ENCODE peak calls at places on chromosomes 13 and 19, in five cellular contexts. X, R, J, W and M are unnamed samples.

GRCh38 chr13:27619711-27620376 is 485 bp downstream of the LNX2 start:
- DNase-seq in X (peak), R (peak), J (peak), W (no peak), M (no peak)

GRCh38 chr19:23817519-23817918 is 58.8 kb upstream of the ZNF681 start:
- DNase-seq in X (no peak), R (peak), J (no peak), W (no peak), M (no peak)

GRCh38 chr13:45496942-45497341 is 32.2 kb downstream of the COG3 start:
- DNase-seq in X (no peak), R (no peak), J (no peak), W (no peak), M (no peak)

GRCh38 chr19:39360599-39360998 is 18.4 kb downstream of the SAMD4B start:
- DNase-seq in X (no peak), R (no peak), J (no peak), W (no peak), M (no peak)

GRCh38 chr19:5059191-5059579 is 90.3 kb downstream of the KDM4B start:
- DNase-seq in X (no peak), R (no peak), J (no peak), W (no peak), M (no peak)

GRCh38 chr13:94860981-94861407 is 148.6 kb upstream of the SOX21 start:
- DNase-seq in X (no peak), R (peak), J (no peak), W (peak), M (no peak)

GRCh38 chr19:17101686-17102628 is 26.4 kb downstream of the MYO9B start:
- DNase-seq in X (no peak), R (no peak), J (no peak), W (no peak), M (no peak)

GRCh38 chr13:66224644-66225043 is 1005.5 kb downstream of the PCDH9 start:
- DNase-seq in X (no peak), R (no peak), J (no peak), W (no peak), M (no peak)

GRCh38 chr13:47976325-47976724 is 24.7 kb downstream of the SUCLA2 start:
- DNase-seq in X (no peak), R (no peak), J (no peak), W (no peak), M (no peak)

GRCh38 chr19:17183858-17184271 is 31.3 kb upstream of the USE1 start:
- DNase-seq in X (no peak), R (no peak), J (no peak), W (no peak), M (no peak)

GRCh38 chr13:23622991-23623390 is 52.8 kb downstream of the TNFRSF19 start:
- DNase-seq in X (no peak), R (no peak), J (no peak), W (no peak), M (no peak)

GRCh38 chr13:50340566-50341287 is 325.5 kb downstream of the KCNRG start:
- DNase-seq in X (no peak), R (no peak), J (no peak), W (no peak), M (no peak)

GRCh38 chr19:6414793-6415591 is 9.6 kb downstream of the KHSRP start:
- DNase-seq in X (no peak), R (no peak), J (no peak), W (no peak), M (no peak)
- TF ChIP-seq POLR2A in X (no peak), R (no peak), J (no peak), W (no peak), M (no peak)

GRCh38 chr13:89831157-89831556 is 1516.3 kb upstream of the MIR17HG start:
- DNase-seq in X (no peak), R (no peak), J (no peak), W (no peak), M (no peak)
- TF ChIP-seq POLR2A in X (no peak), R (no peak), J (no peak), W (no peak), M (no peak)

GRCh38 chr19:12881172-12881808 is at the start of gene DNASE2:
- DNase-seq in X (peak), R (peak), J (peak), W (peak), M (peak)
- TF ChIP-seq POLR2A in X (peak), R (no peak), J (peak), W (peak), M (no peak)

DNA sequence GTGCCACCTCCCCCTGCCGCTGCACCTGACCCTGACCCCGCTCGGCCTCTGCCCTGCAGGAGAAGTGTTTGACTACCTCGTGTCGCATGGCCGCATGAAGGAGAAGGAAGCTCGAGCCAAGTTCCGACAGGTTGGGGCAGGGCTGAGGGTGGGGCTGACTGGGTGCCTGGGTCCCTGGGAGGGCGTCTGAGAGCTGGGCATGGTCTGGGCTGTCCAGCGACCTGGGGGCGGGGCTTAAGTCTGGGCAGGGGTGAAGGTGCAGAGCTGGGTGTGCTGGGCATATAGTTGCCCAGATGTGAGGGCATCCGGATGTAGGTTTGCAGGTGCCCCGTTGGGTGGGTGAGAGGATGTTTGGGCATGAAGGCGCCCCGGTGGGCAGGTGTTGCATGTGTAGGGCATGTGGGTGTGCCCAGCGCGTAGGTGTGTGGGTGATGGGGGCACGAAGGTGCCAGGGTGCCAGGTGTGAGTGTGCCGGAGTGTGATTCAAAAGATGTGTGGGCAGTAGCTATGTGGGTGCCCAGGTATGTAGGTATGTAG is 13.8 kb downstream of the MARK4 start:
- DNase-seq in X (no peak), R (no peak), J (no peak), W (no peak), M (no peak)
- TF ChIP-seq POLR2A in X (no peak), R (no peak), J (no peak), W (no peak), M (no peak)

GRCh38 chr19:49590971-49591730 is at the start of gene PRR12:
- DNase-seq in X (peak), R (peak), J (peak), W (peak), M (peak)

GRCh38 chr19:49590071-49590970 is 661 bp upstream of the PRR12 start:
- DNase-seq in X (peak), R (peak), J (peak), W (peak), M (peak)

GRCh38 chr19:49592486-49593232 is 1.7 kb downstream of the PRR12 start:
- DNase-seq in X (no peak), R (no peak), J (no peak), W (no peak), M (no peak)

GRCh38 chr19:49593233-49594113 is 2.5 kb downstream of the PRR12 start:
- DNase-seq in X (peak), R (peak), J (peak), W (peak), M (peak)

GRCh38 chr19:49591731-49592485 is 926 bp downstream of the PRR12 start:
- DNase-seq in X (no peak), R (peak), J (no peak), W (peak), M (no peak)
- TF ChIP-seq POLR2A in X (no peak), R (no peak), J (no peak), W (no peak), M (no peak)

GRCh38 chr13:39037410-39037879 is 444 bp downstream of the PROSER1 start:
- DNase-seq in X (no peak), R (no peak), J (no peak), W (no peak), M (no peak)

GRCh38 chr13:39036212-39036611 is 1.7 kb downstream of the PROSER1 start:
- DNase-seq in X (no peak), R (peak), J (no peak), W (no peak), M (no peak)

GRCh38 chr13:39035799-39036198 is 2.1 kb downstream of the PROSER1 start:
- DNase-seq in X (no peak), R (no peak), J (no peak), W (no peak), M (no peak)

GRCh38 chr13:39034085-39034484 is 3.8 kb downstream of the PROSER1 start:
- DNase-seq in X (no peak), R (no peak), J (no peak), W (no peak), M (no peak)

GRCh38 chr13:39035204-39035603 is 2.7 kb downstream of the PROSER1 start:
- DNase-seq in X (no peak), R (no peak), J (no peak), W (no peak), M (no peak)
- TF ChIP-seq POLR2A in X (no peak), R (no peak), J (no peak), W (no peak), M (no peak)

GRCh38 chr13:40995997-40996396 is 23.1 kb downstream of the ELF1 start:
- DNase-seq in X (no peak), R (no peak), J (no peak), W (no peak), M (no peak)

GRCh38 chr13:40994581-40995230 is 24.4 kb downstream of the ELF1 start:
- DNase-seq in X (no peak), R (no peak), J (no peak), W (no peak), M (no peak)

GRCh38 chr13:40993987-40994386 is 25.1 kb downstream of the ELF1 start:
- DNase-seq in X (peak), R (no peak), J (no peak), W (no peak), M (no peak)

GRCh38 chr13:40993119-40993518 is 26.0 kb downstream of the ELF1 start:
- DNase-seq in X (no peak), R (no peak), J (no peak), W (no peak), M (no peak)

DNA sequence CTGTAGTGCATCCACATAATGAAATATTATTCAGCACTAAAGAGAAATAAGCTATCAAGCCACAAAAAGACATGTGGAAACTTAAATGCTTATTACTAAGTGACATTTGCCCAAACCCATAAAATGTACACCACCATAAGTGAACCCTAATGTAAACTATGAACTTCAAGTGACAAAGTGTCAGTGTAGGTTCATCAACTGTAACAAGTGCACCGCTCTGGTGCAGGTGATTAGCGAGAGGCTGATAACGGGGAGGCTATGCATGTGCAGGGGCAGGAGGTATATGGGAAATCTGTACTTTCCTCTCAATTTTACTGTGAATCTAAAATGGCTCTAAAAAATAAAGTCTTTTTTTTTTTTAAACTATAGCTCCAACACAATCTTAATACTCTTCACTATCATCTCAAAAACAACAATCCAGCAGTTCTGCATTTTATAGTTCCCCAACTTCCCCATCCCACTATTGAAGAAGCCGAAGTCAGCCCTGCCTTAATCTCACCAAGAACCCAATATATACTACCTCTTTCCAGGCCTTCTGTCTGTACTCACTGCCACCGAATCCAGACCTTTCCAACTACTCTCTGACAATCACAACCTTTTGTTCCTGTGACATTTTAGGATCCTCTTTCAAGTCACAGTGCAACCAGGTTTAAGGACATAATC is 22.6 kb downstream of the ELF1 start:
- DNase-seq in X (no peak), R (no peak), J (no peak), W (no peak), M (no peak)
- TF ChIP-seq POLR2A in X (no peak), R (no peak), J (no peak), W (no peak), M (no peak)

GRCh38 chr19:3035542-3036118 is 6.5 kb upstream of the TLE2 start:
- DNase-seq in X (peak), R (peak), J (peak), W (peak), M (peak)
- TF ChIP-seq POLR2A in X (peak), R (peak), J (peak), W (no peak), M (no peak)

DNA sequence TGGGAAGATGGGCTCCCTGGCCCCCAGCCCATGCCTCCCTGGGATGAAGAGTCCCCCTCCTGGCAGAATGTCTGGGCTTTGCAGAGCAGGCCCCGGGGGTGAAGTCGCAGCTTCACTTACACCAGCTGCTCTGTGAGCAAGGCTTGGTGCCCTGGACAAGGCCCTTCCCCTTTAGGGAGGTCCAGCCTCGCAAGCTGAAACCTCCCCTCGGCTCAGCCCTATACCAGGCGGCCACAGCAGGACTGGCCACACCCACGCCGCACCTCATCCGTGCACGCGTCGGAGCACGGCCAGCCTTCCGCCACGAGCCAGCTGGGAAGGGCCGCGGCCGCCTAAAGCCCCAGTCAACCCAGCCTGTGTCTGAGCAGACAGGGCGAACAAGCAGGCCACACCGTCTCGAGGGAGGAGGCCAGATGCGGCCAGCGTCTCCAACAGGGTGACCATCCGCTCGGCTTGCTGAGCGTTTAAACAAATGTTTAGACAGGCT is 83.2 kb upstream of the MCF2L start:
- DNase-seq in X (peak), R (peak), J (peak), W (peak), M (peak)
- TF ChIP-seq POLR2A in X (peak), R (no peak), J (no peak), W (no peak), M (no peak)

GRCh38 chr13:36344886-36345437 is 1.2 kb downstream of the SPART start:
- DNase-seq in X (peak), R (no peak), J (no peak), W (peak), M (no peak)

GRCh38 chr13:36343766-36344165 is 2.4 kb downstream of the SPART start:
- DNase-seq in X (no peak), R (no peak), J (no peak), W (peak), M (no peak)

GRCh38 chr13:36346222-36347083 is at the start of gene SPART:
- DNase-seq in X (peak), R (peak), J (peak), W (peak), M (peak)

GRCh38 chr13:36344173-36344572 is 2.0 kb downstream of the SPART start:
- DNase-seq in X (no peak), R (peak), J (no peak), W (peak), M (no peak)

GRCh38 chr13:36345438-36346221 is 564 bp downstream of the SPART start:
- DNase-seq in X (peak), R (peak), J (peak), W (peak), M (peak)
- TF ChIP-seq POLR2A in X (no peak), R (peak), J (peak), W (peak), M (peak)